ENCODE peak calls at places on chromosomes 16 and 17, in six cellular contexts. One of them, this sample, is unnamed.

GRCh38 chr17:80947200-80947940 is 44.3 kb upstream of the CHMP6 start:
- DNase-seq in mammary epithelial cell: no peak
- DNase-seq in AG04450: no peak
- DNase-seq in cardiac muscle cell: no peak
- DNase-seq in pancreas: peak
- DNase-seq in fibroblast of mammary gland: no peak
- DNase-seq in this sample: no peak

GRCh38 chr16:89953671-89954406 is 5.3 kb downstream of the DEF8 start:
- DNase-seq in pancreas: no peak
- DNase-seq in cardiac muscle cell: no peak
- DNase-seq in AG04450: no peak
- DNase-seq in fibroblast of mammary gland: no peak
- DNase-seq in mammary epithelial cell: no peak
- DNase-seq in this sample: no peak

GRCh38 chr16:50478773-50479149 is 69.4 kb upstream of the NKD1 start:
- DNase-seq in cardiac muscle cell: no peak
- DNase-seq in fibroblast of mammary gland: no peak
- DNase-seq in AG04450: no peak
- DNase-seq in pancreas: no peak
- DNase-seq in mammary epithelial cell: peak
- DNase-seq in this sample: no peak

GRCh38 chr17:46125831-46126230 is 67.4 kb downstream of the KANSL1 start:
- DNase-seq in fibroblast of mammary gland: no peak
- DNase-seq in AG04450: no peak
- DNase-seq in cardiac muscle cell: peak
- DNase-seq in pancreas: no peak
- DNase-seq in mammary epithelial cell: no peak
- DNase-seq in this sample: no peak

GRCh38 chr17:64004903-64005733 is 7.0 kb downstream of the PRR29 start:
- DNase-seq in pancreas: no peak
- DNase-seq in cardiac muscle cell: no peak
- DNase-seq in AG04450: no peak
- DNase-seq in fibroblast of mammary gland: no peak
- DNase-seq in mammary epithelial cell: no peak
- DNase-seq in this sample: no peak

GRCh38 chr16:6905601-6906000 is 427.0 kb upstream of the RBFOX1 start:
- DNase-seq in cardiac muscle cell: no peak
- DNase-seq in pancreas: no peak
- DNase-seq in mammary epithelial cell: no peak
- DNase-seq in fibroblast of mammary gland: no peak
- DNase-seq in AG04450: no peak
- DNase-seq in this sample: no peak

GRCh38 chr17:15414502-15415348 is 52.7 kb downstream of the CDRT4 start:
- DNase-seq in cardiac muscle cell: no peak
- DNase-seq in mammary epithelial cell: no peak
- DNase-seq in fibroblast of mammary gland: no peak
- DNase-seq in AG04450: no peak
- DNase-seq in pancreas: no peak
- DNase-seq in this sample: no peak

GRCh38 chr17:43554857-43555256 is 8.7 kb upstream of the ETV4 start:
- DNase-seq in AG04450: no peak
- DNase-seq in cardiac muscle cell: no peak
- DNase-seq in fibroblast of mammary gland: no peak
- DNase-seq in mammary epithelial cell: no peak
- DNase-seq in pancreas: no peak
- DNase-seq in this sample: no peak

GRCh38 chr17:5481451-5481850 is 4.5 kb downstream of the DERL2 start:
- DNase-seq in pancreas: no peak
- DNase-seq in fibroblast of mammary gland: no peak
- DNase-seq in cardiac muscle cell: no peak
- DNase-seq in AG04450: no peak
- DNase-seq in mammary epithelial cell: no peak
- DNase-seq in this sample: no peak

GRCh38 chr16:88088161-88088581 is 136.9 kb downstream of the BANP start:
- DNase-seq in AG04450: no peak
- DNase-seq in cardiac muscle cell: no peak
- DNase-seq in fibroblast of mammary gland: no peak
- DNase-seq in mammary epithelial cell: no peak
- DNase-seq in pancreas: no peak
- DNase-seq in this sample: no peak

GRCh38 chr16:9706217-9706616 is 476.0 kb downstream of the GRIN2A start:
- DNase-seq in pancreas: no peak
- DNase-seq in AG04450: no peak
- DNase-seq in fibroblast of mammary gland: peak
- DNase-seq in cardiac muscle cell: peak
- DNase-seq in mammary epithelial cell: peak
- DNase-seq in this sample: no peak

GRCh38 chr17:2289878-2290478 is 13.6 kb downstream of the SMG6 start:
- DNase-seq in AG04450: no peak
- DNase-seq in pancreas: no peak
- DNase-seq in mammary epithelial cell: peak
- DNase-seq in fibroblast of mammary gland: peak
- DNase-seq in cardiac muscle cell: no peak
- DNase-seq in this sample: no peak

GRCh38 chr17:82948081-82948511 is 108.3 kb upstream of the ZNF750 start:
- DNase-seq in pancreas: no peak
- DNase-seq in fibroblast of mammary gland: no peak
- DNase-seq in AG04450: no peak
- DNase-seq in mammary epithelial cell: no peak
- DNase-seq in cardiac muscle cell: no peak
- DNase-seq in this sample: no peak

GRCh38 chr17:83107656-83108048 is 28.2 kb downstream of the METRNL start:
- DNase-seq in pancreas: peak
- DNase-seq in fibroblast of mammary gland: no peak
- DNase-seq in AG04450: no peak
- DNase-seq in cardiac muscle cell: no peak
- DNase-seq in mammary epithelial cell: no peak
- DNase-seq in this sample: no peak

GRCh38 chr16:61823326-61823725 is 212.9 kb downstream of the CDH8 start:
- DNase-seq in fibroblast of mammary gland: no peak
- DNase-seq in cardiac muscle cell: no peak
- DNase-seq in AG04450: no peak
- DNase-seq in pancreas: no peak
- DNase-seq in mammary epithelial cell: no peak
- DNase-seq in this sample: no peak
- TF ChIP-seq CTCF in fibroblast of mammary gland: no peak
- TF ChIP-seq CTCF in cardiac muscle cell: no peak
- TF ChIP-seq CTCF in AG04450: no peak
- TF ChIP-seq CTCF in pancreas: no peak
- TF ChIP-seq CTCF in mammary epithelial cell: no peak
- TF ChIP-seq CTCF in this sample: no peak

GRCh38 chr17:49577978-49578893 is 2.6 kb downstream of the NXPH3 start:
- DNase-seq in pancreas: no peak
- DNase-seq in AG04450: no peak
- DNase-seq in fibroblast of mammary gland: no peak
- DNase-seq in mammary epithelial cell: no peak
- DNase-seq in cardiac muscle cell: no peak
- DNase-seq in this sample: no peak

GRCh38 chr17:49577651-49577935 is 1.9 kb downstream of the NXPH3 start:
- DNase-seq in fibroblast of mammary gland: no peak
- DNase-seq in mammary epithelial cell: no peak
- DNase-seq in AG04450: no peak
- DNase-seq in pancreas: no peak
- DNase-seq in cardiac muscle cell: no peak
- DNase-seq in this sample: no peak

GRCh38 chr17:49575524-49576120 is at the start of gene NXPH3:
- DNase-seq in cardiac muscle cell: peak
- DNase-seq in pancreas: peak
- DNase-seq in fibroblast of mammary gland: peak
- DNase-seq in AG04450: no peak
- DNase-seq in mammary epithelial cell: peak
- DNase-seq in this sample: no peak

GRCh38 chr17:49576121-49576905 is 642 bp downstream of the NXPH3 start:
- DNase-seq in cardiac muscle cell: peak
- DNase-seq in fibroblast of mammary gland: peak
- DNase-seq in mammary epithelial cell: peak
- DNase-seq in pancreas: no peak
- DNase-seq in AG04450: no peak
- DNase-seq in this sample: no peak

DNA sequence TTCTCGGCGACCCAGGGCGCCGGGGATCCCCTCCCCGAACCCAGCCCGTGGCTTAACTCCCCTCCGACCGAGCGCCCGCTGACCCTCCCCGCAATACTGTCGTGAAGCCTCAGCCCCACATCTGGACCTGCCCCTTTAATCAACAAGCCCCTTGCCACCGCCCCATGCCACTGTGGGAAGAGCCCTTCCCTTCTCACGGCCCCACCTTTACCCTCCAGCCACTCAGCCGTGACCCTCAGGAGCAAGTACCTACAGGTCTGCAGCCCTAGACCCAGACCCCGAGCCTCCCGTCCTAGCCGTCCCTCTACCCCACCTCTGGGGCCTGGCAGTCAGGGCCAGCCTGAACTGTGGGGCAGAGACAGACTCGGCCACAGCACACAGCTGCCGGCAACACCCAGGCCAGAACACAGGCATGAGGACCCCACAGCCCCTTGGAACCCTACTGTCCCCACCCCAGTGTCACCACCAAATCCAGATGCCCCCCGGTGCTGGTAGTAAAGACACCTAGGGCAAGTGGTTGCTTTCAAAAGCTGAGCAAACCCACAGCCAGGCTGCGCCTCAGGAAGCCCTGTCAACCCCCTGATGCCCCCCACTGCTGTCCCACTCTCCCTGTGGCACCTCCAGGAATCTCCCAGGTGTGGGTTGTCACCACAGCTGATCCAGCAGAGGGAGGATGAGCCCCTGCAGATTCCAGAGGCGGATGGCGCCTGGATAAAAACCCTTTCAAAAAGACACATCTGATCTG is 1.4 kb downstream of the NXPH3 start:
- DNase-seq in pancreas: no peak
- DNase-seq in cardiac muscle cell: no peak
- DNase-seq in mammary epithelial cell: no peak
- DNase-seq in AG04450: no peak
- DNase-seq in fibroblast of mammary gland: no peak
- DNase-seq in this sample: no peak
- H3K4me3 ChIP-seq in pancreas: no peak
- H3K4me3 ChIP-seq in cardiac muscle cell: peak
- H3K4me3 ChIP-seq in mammary epithelial cell: peak
- H3K4me3 ChIP-seq in AG04450: peak
- H3K4me3 ChIP-seq in fibroblast of mammary gland: peak
- H3K4me3 ChIP-seq in this sample: peak

GRCh38 chr16:68935008-68935407 is 91.7 kb downstream of the TANGO6 start:
- DNase-seq in cardiac muscle cell: no peak
- DNase-seq in fibroblast of mammary gland: no peak
- DNase-seq in pancreas: no peak
- DNase-seq in AG04450: no peak
- DNase-seq in mammary epithelial cell: no peak
- DNase-seq in this sample: no peak

GRCh38 chr16:68934402-68934801 is 91.1 kb downstream of the TANGO6 start:
- DNase-seq in fibroblast of mammary gland: no peak
- DNase-seq in mammary epithelial cell: no peak
- DNase-seq in cardiac muscle cell: no peak
- DNase-seq in pancreas: no peak
- DNase-seq in AG04450: no peak
- DNase-seq in this sample: no peak

GRCh38 chr16:68939921-68940320 is 96.6 kb downstream of the TANGO6 start:
- DNase-seq in pancreas: no peak
- DNase-seq in mammary epithelial cell: no peak
- DNase-seq in cardiac muscle cell: no peak
- DNase-seq in fibroblast of mammary gland: no peak
- DNase-seq in AG04450: no peak
- DNase-seq in this sample: no peak

DNA sequence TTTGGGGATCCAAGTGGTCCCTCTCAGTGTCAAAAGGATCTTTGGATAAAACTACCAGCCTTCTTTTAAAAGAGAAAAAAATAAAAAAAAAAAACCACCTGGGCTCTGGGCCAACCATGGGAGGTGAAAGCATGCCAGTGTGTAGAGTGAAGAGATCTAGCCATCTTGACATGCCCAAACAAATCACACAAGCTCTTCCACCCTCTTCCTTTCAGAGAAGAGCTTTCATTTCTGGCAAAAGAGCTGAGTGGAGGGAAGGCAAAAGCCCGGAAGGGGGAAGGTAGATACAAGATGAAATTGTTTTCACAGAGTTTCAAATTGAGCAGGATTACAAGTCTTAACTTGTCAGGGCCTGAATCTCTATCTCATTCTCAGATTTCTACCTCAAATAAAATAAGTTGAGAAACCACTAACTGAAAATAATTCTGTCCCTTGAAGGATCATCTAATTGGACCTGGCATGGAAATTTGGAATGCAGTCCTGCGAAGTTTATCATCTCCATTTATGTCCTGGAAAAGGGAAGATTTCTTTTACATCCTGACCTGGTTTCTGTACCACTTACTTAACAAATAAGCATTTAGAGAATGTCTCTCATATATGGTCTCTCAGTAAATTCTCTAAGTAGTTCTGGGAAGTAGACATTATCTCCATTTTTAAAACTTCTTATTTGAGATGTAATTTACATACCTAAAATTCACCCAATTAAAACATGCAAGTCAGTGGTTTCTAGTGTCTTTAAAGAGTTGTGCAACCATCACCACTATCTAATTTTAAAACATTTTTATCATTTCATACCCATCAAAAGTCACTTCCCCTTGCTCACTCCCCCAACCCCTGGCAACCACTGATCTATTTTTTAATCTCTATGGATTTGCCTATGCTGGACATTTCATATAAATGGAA is 93.6 kb downstream of the TANGO6 start:
- DNase-seq in fibroblast of mammary gland: peak
- DNase-seq in AG04450: no peak
- DNase-seq in pancreas: no peak
- DNase-seq in mammary epithelial cell: peak
- DNase-seq in cardiac muscle cell: peak
- DNase-seq in this sample: peak
- TF ChIP-seq CTCF in fibroblast of mammary gland: no peak
- TF ChIP-seq CTCF in AG04450: no peak
- TF ChIP-seq CTCF in pancreas: no peak
- TF ChIP-seq CTCF in mammary epithelial cell: no peak
- TF ChIP-seq CTCF in cardiac muscle cell: no peak
- TF ChIP-seq CTCF in this sample: no peak

DNA sequence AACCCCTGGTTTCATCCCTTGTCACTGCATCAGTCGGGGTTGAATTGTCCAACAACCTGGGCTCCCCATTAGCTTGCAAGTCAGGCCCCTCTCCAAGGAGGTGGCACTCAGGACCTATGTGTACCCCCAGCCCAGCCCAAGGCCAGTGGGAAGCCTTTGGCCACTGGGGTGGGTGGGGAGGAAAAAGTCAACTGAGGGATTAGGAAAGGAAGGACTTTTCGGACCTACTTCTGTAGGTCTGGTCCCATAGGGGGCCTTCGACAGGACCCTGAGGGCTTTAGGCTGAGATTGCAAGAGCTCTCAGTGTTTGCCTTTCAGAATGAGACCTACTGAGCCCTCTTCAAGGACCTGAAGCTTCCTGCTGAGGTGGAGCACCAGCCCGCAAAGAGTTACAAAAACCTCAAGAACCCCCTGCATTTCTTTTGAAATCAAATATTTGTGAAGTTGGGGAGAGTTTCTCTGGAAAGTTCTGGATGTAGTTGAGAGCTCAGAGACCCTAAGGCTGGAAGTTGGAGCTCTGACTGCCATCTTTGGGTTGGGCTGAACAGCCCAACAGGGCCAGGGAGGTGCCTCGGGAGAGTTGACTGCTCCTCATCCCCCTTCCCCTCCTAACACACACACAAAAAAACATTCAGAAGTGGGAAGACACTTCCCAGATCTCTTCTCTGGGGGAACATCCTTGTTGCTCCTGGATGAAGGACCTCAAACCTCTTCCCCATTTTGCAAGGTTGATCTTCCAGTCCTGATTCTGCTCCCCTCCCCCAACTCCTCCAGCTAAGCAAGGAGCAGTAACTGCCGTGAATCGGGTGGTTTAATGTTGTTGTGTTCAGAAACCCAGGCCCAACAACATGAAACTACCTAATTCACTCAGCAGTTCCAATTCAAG is 5.8 kb upstream of the HOXB9 start:
- DNase-seq in fibroblast of mammary gland: no peak
- DNase-seq in mammary epithelial cell: no peak
- DNase-seq in AG04450: no peak
- DNase-seq in pancreas: no peak
- DNase-seq in cardiac muscle cell: no peak
- DNase-seq in this sample: no peak
- H3K4me3 ChIP-seq in fibroblast of mammary gland: no peak
- H3K4me3 ChIP-seq in mammary epithelial cell: no peak
- H3K4me3 ChIP-seq in AG04450: no peak
- H3K4me3 ChIP-seq in pancreas: no peak
- H3K4me3 ChIP-seq in cardiac muscle cell: no peak
- H3K4me3 ChIP-seq in this sample: no peak